ENCODE peak calls at places on chromosomes 16 and 17, in seven cellular contexts. F, O, M, L, R, T and B are unnamed samples.
A peak's percentile ranks its signal among the peaks of the same experiment; 100 is the strongest.

GRCh38 chr17:37220609-37220953 is 155.2 kb upstream of the C17orf78 start:
- DNase-seq in F (no peak), O (peak; percentile 52), M (no peak), L (no peak), R (no peak), T (no peak), B (no peak)

GRCh38 chr16:5852151-5852550 is 754.6 kb upstream of the EEF2KMT start:
- DNase-seq in F (no peak), O (no peak), M (no peak), L (no peak), R (no peak), T (no peak), B (no peak)

GRCh38 chr17:59963738-59964454 is 644 bp downstream of the RNFT1 start:
- DNase-seq in F (peak; percentile 53), O (peak; percentile 58), M (no peak), L (peak; percentile 65), R (no peak), T (no peak), B (no peak)

GRCh38 chr16:2828876-2829430 is 1.1 kb upstream of the ZG16B start:
- DNase-seq in F (no peak), O (no peak), M (no peak), L (no peak), R (no peak), T (peak; percentile 52), B (no peak)

GRCh38 chr16:82111944-82112343 is 58.1 kb downstream of the MPHOSPH6 start:
- DNase-seq in F (no peak), O (no peak), M (no peak), L (no peak), R (no peak), T (no peak), B (no peak)

GRCh38 chr17:79732804-79733691 is 2.3 kb downstream of the ENPP7 start:
- DNase-seq in F (no peak), O (no peak), M (no peak), L (no peak), R (no peak), T (no peak), B (no peak)

GRCh38 chr16:2142942-2143868 is 5.2 kb upstream of the RAB26 start:
- DNase-seq in F (no peak), O (no peak), M (no peak), L (no peak), R (no peak), T (no peak), B (no peak)

GRCh38 chr16:281660-282249 is 1.2 kb upstream of the PDIA2 start:
- DNase-seq in F (no peak), O (no peak), M (no peak), L (no peak), R (no peak), T (no peak), B (no peak)

GRCh38 chr17:65656390-65657250 is 95.2 kb upstream of the AXIN2 start:
- DNase-seq in F (no peak), O (peak; percentile 31), M (no peak), L (no peak), R (no peak), T (no peak), B (no peak)

GRCh38 chr17:31310260-31310659 is 3.6 kb downstream of the EVI2B start:
- DNase-seq in F (no peak), O (no peak), M (no peak), L (no peak), R (no peak), T (no peak), B (no peak)

GRCh38 chr17:4074831-4075495 is 67.9 kb downstream of the ZZEF1 start:
- DNase-seq in F (no peak), O (peak; percentile 68), M (peak; percentile 33), L (no peak), R (no peak), T (no peak), B (no peak)

GRCh38 chr16:75483222-75483621 is 12.0 kb downstream of the CHST6 start:
- DNase-seq in F (no peak), O (no peak), M (no peak), L (no peak), R (no peak), T (peak; percentile 44), B (no peak)

GRCh38 chr16:22614271-22614947 is 103.7 kb downstream of the NPIPB5 start:
- DNase-seq in F (no peak), O (no peak), M (no peak), L (peak; percentile 36), R (no peak), T (no peak), B (no peak)

GRCh38 chr17:35588196-35588920 is 1.2 kb downstream of the AP2B1 start:
- DNase-seq in F (no peak), O (peak; percentile 54), M (peak; percentile 85), L (no peak), R (no peak), T (no peak), B (no peak)

GRCh38 chr17:59356543-59357218 is 25.2 kb downstream of the YPEL2 start:
- DNase-seq in F (no peak), O (no peak), M (no peak), L (no peak), R (no peak), T (no peak), B (no peak)

GRCh38 chr17:58343131-58343530 is 8.9 kb downstream of the SUPT4H1 start:
- DNase-seq in F (no peak), O (no peak), M (no peak), L (no peak), R (no peak), T (peak; percentile 9), B (no peak)

GRCh38 chr17:58344047-58344790 is 7.8 kb downstream of the SUPT4H1 start:
- DNase-seq in F (no peak), O (peak; percentile 17), M (no peak), L (no peak), R (no peak), T (peak; percentile 55), B (no peak)

GRCh38 chr17:58341861-58342475 is 10.0 kb downstream of the SUPT4H1 start:
- DNase-seq in F (no peak), O (no peak), M (no peak), L (no peak), R (no peak), T (peak; percentile 27), B (no peak)

GRCh38 chr17:58345500-58345899 is 6.5 kb downstream of the SUPT4H1 start:
- DNase-seq in F (no peak), O (no peak), M (no peak), L (no peak), R (no peak), T (peak; percentile 6), B (no peak)

DNA sequence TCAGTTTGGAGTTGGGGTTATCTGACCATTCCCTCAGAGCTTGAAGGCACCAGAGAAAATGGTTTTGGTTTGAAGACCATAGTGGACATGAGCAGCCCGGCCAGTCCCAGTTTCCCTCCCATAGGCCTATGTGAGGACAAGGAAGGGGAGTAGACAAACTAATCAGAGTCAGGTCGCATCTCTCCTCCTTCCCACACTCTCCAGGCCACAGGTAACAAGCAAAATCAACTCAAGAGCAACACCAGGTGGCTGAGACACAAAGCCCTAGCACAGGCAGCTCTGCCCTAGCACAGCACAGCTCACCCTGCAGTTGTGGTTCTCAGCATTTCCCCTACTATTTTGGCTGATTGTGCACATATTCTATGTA is 7.2 kb downstream of the SUPT4H1 start:
- DNase-seq in F (no peak), O (no peak), M (no peak), L (no peak), R (no peak), T (peak; percentile 21), B (no peak)
- H3K4me3 ChIP-seq in F (no peak overlapping the region), O (no peak overlapping the region), M (no peak overlapping the region), L (no peak overlapping the region), R (no peak overlapping the region), T (no peak overlapping the region), B (no peak overlapping the region)

DNA sequence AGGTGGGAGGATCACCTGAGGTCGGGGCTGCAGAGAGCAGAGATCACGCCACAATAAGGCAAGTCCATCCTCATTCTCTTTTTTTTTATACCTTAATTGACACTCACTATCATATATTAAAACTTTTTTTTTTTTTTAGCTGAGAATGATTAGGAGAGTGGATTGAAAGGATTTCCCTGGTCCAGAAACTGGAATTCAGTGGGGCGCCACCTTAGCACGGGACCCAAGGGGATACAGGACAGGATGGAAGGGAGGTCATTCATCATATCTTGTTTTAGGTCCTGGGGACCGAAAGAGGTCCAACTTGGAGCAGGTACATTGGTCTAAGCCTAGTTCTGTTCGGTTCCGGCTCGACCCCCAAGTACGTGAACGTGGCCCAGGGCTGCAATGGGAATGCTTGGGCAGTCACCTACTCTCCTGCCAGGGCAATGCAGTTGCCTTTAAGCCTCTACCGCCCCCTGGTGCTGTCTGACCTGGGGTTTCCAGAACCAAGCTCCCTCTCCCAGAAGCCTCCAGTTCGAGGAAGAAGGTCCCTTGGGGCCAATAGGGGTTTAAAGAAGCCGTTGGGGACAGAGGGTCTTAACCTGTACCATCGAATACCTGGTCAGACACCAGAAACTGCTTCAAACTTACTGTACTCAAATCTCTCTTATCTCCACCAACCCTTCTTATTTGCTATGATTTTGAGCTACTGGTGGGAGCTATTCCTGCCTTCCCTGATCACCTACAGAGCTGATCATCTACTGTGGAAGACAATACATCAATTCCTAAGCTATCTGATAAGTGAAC is 19.9 kb upstream of the GPATCH8 start:
- DNase-seq in F (peak; percentile 64), O (peak; percentile 78), M (no peak), L (peak; percentile 67), R (peak; percentile 58), T (peak; percentile 85), B (no peak)
- H3K36me3 ChIP-seq in F (no peaks in the 10 kb centered on the region), O (no peaks in the 10 kb centered on the region), M (no peaks in the 10 kb centered on the region), L (no peaks in the 10 kb centered on the region), R (no peaks in the 10 kb centered on the region), T (no peaks in the 10 kb centered on the region), B (no peaks in the 10 kb centered on the region)

DNA sequence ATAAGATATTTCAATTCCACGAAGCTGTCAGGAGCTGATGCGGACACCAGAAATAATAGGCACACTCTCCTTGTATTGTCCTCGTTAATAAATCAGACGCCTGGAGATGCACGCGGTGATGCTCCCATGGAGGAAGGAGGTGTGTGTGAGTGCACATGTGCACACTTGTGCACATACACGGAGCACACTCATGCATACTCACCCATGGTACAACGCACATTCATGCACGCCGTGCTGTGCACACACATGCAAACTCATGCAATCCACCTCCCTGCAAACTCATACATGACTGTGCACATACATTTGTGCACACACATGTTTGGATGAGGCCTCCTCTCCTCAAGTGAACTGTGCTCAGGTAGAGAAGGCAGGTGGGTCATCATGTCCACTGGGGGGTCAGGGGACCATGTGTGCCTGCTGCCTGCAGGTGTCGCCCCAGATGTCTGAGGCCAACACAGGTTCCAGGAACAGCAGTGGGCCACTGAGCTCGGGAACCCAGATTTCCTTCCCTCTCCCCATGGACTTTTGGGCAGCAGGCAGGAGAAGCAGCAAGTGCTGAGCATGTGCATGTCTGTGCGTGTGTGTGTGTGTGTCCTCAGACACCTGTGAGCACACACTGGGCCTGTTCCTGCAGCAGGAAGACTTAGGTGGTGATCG is 165.3 kb downstream of the SDK2 start:
- DNase-seq in F (no peak), O (no peak), M (no peak), L (no peak), R (no peak), T (no peak), B (no peak)
- H3K27me3 ChIP-seq in F (no peaks in the 10 kb centered on the region), O (no peaks in the 10 kb centered on the region), M (no peaks in the 10 kb centered on the region), L (no peaks in the 10 kb centered on the region), R (no peaks in the 10 kb centered on the region), T (peaks cover 4% of the 10 kb centered on the region), B (no peaks in the 10 kb centered on the region)

DNA sequence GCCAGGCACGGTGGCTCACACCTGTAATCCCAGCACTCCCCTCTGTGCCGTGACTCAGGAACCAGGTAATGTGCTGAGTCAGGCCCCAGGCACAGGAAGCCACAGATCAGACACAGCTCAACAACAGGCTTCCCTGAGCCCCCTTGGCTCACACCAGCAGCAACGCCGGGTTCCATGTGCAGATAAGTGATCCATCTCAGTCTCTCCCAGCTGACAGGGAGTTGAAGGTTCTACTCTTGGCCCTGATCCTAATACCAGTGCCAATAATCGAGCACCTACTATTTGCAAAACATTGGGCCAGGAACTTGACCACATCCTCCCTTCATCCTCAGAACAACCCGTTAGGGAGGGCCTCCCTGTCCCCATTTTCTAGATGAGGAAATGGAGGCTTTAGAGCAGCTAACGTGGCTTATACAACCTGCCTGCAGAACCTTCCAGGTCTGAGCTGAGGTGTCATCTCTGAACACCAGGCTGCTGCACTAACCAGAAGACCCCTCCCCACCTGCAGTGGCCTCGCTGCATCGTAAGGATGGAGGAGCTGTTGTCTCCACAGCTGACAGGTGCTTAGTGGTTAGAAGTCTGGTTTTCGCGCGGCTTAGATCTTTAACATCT is 64.8 kb upstream of the AMZ2 start:
- DNase-seq in F (no peak), O (no peak), M (no peak), L (no peak), R (no peak), T (no peak), B (no peak)
- H3K4me3 ChIP-seq in F (no peak overlapping the region), O (no peak overlapping the region), M (no peak overlapping the region), L (no peak overlapping the region), R (no peak overlapping the region), T (no peak overlapping the region), B (no peak overlapping the region)